ENCODE peak calls at places on chromosome 3, in six cellular contexts. One of them, this sample, is unnamed.

GRCh38 chr3:188727052-188727451 is 444.7 kb upstream of the TPRG1 start:
- DNase-seq in breast epithelium: no peak
- DNase-seq in AG04450: no peak
- DNase-seq in body of pancreas: no peak
- DNase-seq in CD4-positive, alpha-beta T cell: no peak
- DNase-seq in OCI-LY7: no peak
- DNase-seq in this sample: no peak

GRCh38 chr3:5001805-5002173 is 22.6 kb downstream of the BHLHE40 start:
- DNase-seq in CD4-positive, alpha-beta T cell: no peak
- DNase-seq in body of pancreas: no peak
- DNase-seq in breast epithelium: no peak
- DNase-seq in OCI-LY7: no peak
- DNase-seq in AG04450: no peak
- DNase-seq in this sample: no peak

GRCh38 chr3:27166888-27167287 is 202.3 kb downstream of the NEK10 start:
- DNase-seq in CD4-positive, alpha-beta T cell: no peak
- DNase-seq in breast epithelium: peak
- DNase-seq in OCI-LY7: no peak
- DNase-seq in AG04450: peak
- DNase-seq in body of pancreas: no peak
- DNase-seq in this sample: no peak

GRCh38 chr3:147383617-147384016 is 22.7 kb downstream of the ZIC4 start:
- DNase-seq in AG04450: no peak
- DNase-seq in breast epithelium: no peak
- DNase-seq in CD4-positive, alpha-beta T cell: no peak
- DNase-seq in body of pancreas: no peak
- DNase-seq in OCI-LY7: no peak
- DNase-seq in this sample: peak

GRCh38 chr3:53773330-53773583 is 73.0 kb downstream of the CHDH start:
- DNase-seq in AG04450: no peak
- DNase-seq in body of pancreas: no peak
- DNase-seq in OCI-LY7: no peak
- DNase-seq in CD4-positive, alpha-beta T cell: no peak
- DNase-seq in breast epithelium: no peak
- DNase-seq in this sample: peak

GRCh38 chr3:50567386-50568182 is at the start of gene C3orf18:
- DNase-seq in AG04450: peak
- DNase-seq in OCI-LY7: peak
- DNase-seq in body of pancreas: peak
- DNase-seq in CD4-positive, alpha-beta T cell: peak
- DNase-seq in breast epithelium: peak
- DNase-seq in this sample: peak

GRCh38 chr3:123027292-123028232 is at the start of gene SEMA5B:
- DNase-seq in OCI-LY7: no peak
- DNase-seq in body of pancreas: peak
- DNase-seq in CD4-positive, alpha-beta T cell: no peak
- DNase-seq in breast epithelium: no peak
- DNase-seq in AG04450: no peak
- DNase-seq in this sample: peak

GRCh38 chr3:177135841-177136492 is 61.3 kb downstream of the TBL1XR1 start:
- DNase-seq in breast epithelium: no peak
- DNase-seq in body of pancreas: no peak
- DNase-seq in AG04450: no peak
- DNase-seq in OCI-LY7: no peak
- DNase-seq in CD4-positive, alpha-beta T cell: no peak
- DNase-seq in this sample: no peak

GRCh38 chr3:98185180-98185579 is 18.7 kb downstream of the OR5H15 start:
- DNase-seq in breast epithelium: no peak
- DNase-seq in AG04450: no peak
- DNase-seq in body of pancreas: no peak
- DNase-seq in CD4-positive, alpha-beta T cell: no peak
- DNase-seq in OCI-LY7: no peak
- DNase-seq in this sample: peak

GRCh38 chr3:171965088-171965712 is 74.2 kb upstream of the FNDC3B start:
- DNase-seq in body of pancreas: no peak
- DNase-seq in AG04450: no peak
- DNase-seq in CD4-positive, alpha-beta T cell: no peak
- DNase-seq in OCI-LY7: no peak
- DNase-seq in breast epithelium: no peak
- DNase-seq in this sample: no peak

GRCh38 chr3:171967932-171968678 is 71.3 kb upstream of the FNDC3B start:
- DNase-seq in breast epithelium: no peak
- DNase-seq in body of pancreas: no peak
- DNase-seq in OCI-LY7: no peak
- DNase-seq in CD4-positive, alpha-beta T cell: no peak
- DNase-seq in AG04450: no peak
- DNase-seq in this sample: no peak

GRCh38 chr3:171963546-171963945 is 75.8 kb upstream of the FNDC3B start:
- DNase-seq in AG04450: no peak
- DNase-seq in body of pancreas: no peak
- DNase-seq in OCI-LY7: no peak
- DNase-seq in CD4-positive, alpha-beta T cell: no peak
- DNase-seq in breast epithelium: no peak
- DNase-seq in this sample: no peak

GRCh38 chr3:171967137-171967783 is 72.1 kb upstream of the FNDC3B start:
- DNase-seq in CD4-positive, alpha-beta T cell: no peak
- DNase-seq in body of pancreas: no peak
- DNase-seq in AG04450: peak
- DNase-seq in OCI-LY7: no peak
- DNase-seq in breast epithelium: no peak
- DNase-seq in this sample: no peak

GRCh38 chr3:171966533-171967136 is 72.7 kb upstream of the FNDC3B start:
- DNase-seq in breast epithelium: no peak
- DNase-seq in AG04450: no peak
- DNase-seq in CD4-positive, alpha-beta T cell: no peak
- DNase-seq in OCI-LY7: no peak
- DNase-seq in body of pancreas: no peak
- DNase-seq in this sample: no peak
- H3K27ac ChIP-seq in breast epithelium: peak
- H3K27ac ChIP-seq in AG04450: peak
- H3K27ac ChIP-seq in CD4-positive, alpha-beta T cell: no peak
- H3K27ac ChIP-seq in OCI-LY7: no peak
- H3K27ac ChIP-seq in body of pancreas: peak
- H3K27ac ChIP-seq in this sample: peak

DNA sequence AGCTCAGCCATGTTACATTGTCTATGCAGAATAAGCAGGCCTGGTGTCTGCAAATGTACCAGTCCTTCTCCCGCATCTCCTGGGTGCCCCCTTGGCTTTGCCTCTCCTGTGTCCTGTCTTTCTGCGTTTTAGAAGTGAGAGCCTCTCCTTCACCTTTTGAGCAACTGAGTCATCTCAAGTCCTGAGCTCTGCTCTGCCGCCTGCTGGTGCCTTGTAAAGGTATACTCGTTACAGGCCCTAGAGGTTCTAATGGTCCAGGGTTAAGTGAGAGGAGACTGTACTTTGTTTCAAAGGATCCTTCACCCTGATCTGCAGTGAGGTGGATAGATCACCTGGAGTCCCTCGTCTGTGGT is 12.6 kb downstream of the GHRL start:
- DNase-seq in CD4-positive, alpha-beta T cell: no peak
- DNase-seq in OCI-LY7: peak
- DNase-seq in body of pancreas: no peak
- DNase-seq in breast epithelium: no peak
- DNase-seq in AG04450: no peak
- DNase-seq in this sample: peak
- TF ChIP-seq CTCF in CD4-positive, alpha-beta T cell: no peak
- TF ChIP-seq CTCF in OCI-LY7: peak
- TF ChIP-seq CTCF in body of pancreas: no peak
- TF ChIP-seq CTCF in breast epithelium: no peak
- TF ChIP-seq CTCF in AG04450: no peak
- TF ChIP-seq CTCF in this sample: peak

DNA sequence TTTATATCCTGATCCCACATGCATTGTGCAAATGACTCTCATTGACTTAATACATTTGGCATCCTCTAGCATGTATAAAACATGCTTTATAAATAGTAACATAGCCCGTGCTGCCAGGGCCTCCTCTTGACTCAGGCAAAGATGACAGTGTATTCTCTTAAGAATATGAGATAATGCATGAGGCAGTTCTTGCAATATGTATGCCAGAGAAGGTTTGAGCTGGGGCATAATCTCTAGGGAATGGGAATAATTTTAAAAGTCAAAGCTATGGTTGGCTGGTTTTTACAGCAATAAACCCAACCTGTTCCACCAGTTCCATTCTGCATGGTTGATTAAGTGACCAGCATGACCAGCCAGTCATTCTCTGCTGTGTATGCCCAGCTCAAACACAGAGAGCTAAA is 179.0 kb upstream of the PFN2 start:
- DNase-seq in breast epithelium: no peak
- DNase-seq in AG04450: peak
- DNase-seq in CD4-positive, alpha-beta T cell: no peak
- DNase-seq in OCI-LY7: no peak
- DNase-seq in body of pancreas: no peak
- DNase-seq in this sample: no peak
- H3K27ac ChIP-seq in breast epithelium: no peak
- H3K27ac ChIP-seq in AG04450: no peak
- H3K27ac ChIP-seq in CD4-positive, alpha-beta T cell: no peak
- H3K27ac ChIP-seq in OCI-LY7: no peak
- H3K27ac ChIP-seq in body of pancreas: no peak
- H3K27ac ChIP-seq in this sample: no peak

GRCh38 chr3:157354722-157355121 is 81.9 kb upstream of the PTX3 start:
- DNase-seq in body of pancreas: no peak
- DNase-seq in AG04450: no peak
- DNase-seq in CD4-positive, alpha-beta T cell: no peak
- DNase-seq in OCI-LY7: no peak
- DNase-seq in breast epithelium: no peak
- DNase-seq in this sample: peak
- TF ChIP-seq CTCF in body of pancreas: peak
- TF ChIP-seq CTCF in AG04450: peak
- TF ChIP-seq CTCF in CD4-positive, alpha-beta T cell: no peak
- TF ChIP-seq CTCF in OCI-LY7: peak
- TF ChIP-seq CTCF in breast epithelium: no peak
- TF ChIP-seq CTCF in this sample: peak

DNA sequence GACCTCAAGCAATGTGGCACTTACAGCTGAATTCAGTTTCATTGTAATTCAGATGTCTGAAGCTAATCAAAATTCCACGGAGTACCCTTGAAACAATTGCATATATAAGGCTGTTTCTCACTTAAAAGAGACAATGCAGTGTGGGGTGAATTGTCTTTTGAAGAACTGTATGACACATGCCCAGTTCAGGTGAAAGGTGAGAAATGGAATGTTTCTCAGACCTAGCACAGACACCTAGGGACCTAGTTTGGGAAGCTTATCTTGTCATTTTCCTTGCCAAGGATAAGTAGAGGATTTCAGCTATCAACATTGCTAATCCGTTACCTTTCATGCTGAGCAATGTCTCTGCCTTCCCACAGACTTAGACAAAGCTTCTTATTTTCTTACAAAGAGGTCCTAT is 36.3 kb downstream of the MBNL1 start:
- DNase-seq in CD4-positive, alpha-beta T cell: no peak
- DNase-seq in AG04450: no peak
- DNase-seq in OCI-LY7: no peak
- DNase-seq in breast epithelium: no peak
- DNase-seq in body of pancreas: no peak
- DNase-seq in this sample: peak
- H3K27ac ChIP-seq in CD4-positive, alpha-beta T cell: no peak
- H3K27ac ChIP-seq in AG04450: no peak
- H3K27ac ChIP-seq in OCI-LY7: no peak
- H3K27ac ChIP-seq in breast epithelium: peak
- H3K27ac ChIP-seq in body of pancreas: peak
- H3K27ac ChIP-seq in this sample: no peak

GRCh38 chr3:159158213-159158612 is 356.4 kb downstream of the MFSD1 start:
- DNase-seq in body of pancreas: no peak
- DNase-seq in AG04450: no peak
- DNase-seq in OCI-LY7: no peak
- DNase-seq in CD4-positive, alpha-beta T cell: no peak
- DNase-seq in breast epithelium: no peak
- DNase-seq in this sample: no peak

GRCh38 chr3:159157275-159157674 is 355.4 kb downstream of the MFSD1 start:
- DNase-seq in body of pancreas: no peak
- DNase-seq in AG04450: no peak
- DNase-seq in breast epithelium: no peak
- DNase-seq in CD4-positive, alpha-beta T cell: no peak
- DNase-seq in OCI-LY7: no peak
- DNase-seq in this sample: no peak

GRCh38 chr3:159163656-159164055 is 361.8 kb downstream of the MFSD1 start:
- DNase-seq in body of pancreas: no peak
- DNase-seq in OCI-LY7: no peak
- DNase-seq in CD4-positive, alpha-beta T cell: no peak
- DNase-seq in breast epithelium: no peak
- DNase-seq in AG04450: no peak
- DNase-seq in this sample: no peak

GRCh38 chr3:159159546-159159945 is 357.7 kb downstream of the MFSD1 start:
- DNase-seq in breast epithelium: no peak
- DNase-seq in CD4-positive, alpha-beta T cell: no peak
- DNase-seq in AG04450: no peak
- DNase-seq in body of pancreas: no peak
- DNase-seq in OCI-LY7: no peak
- DNase-seq in this sample: no peak

GRCh38 chr3:159158801-159159200 is 356.9 kb downstream of the MFSD1 start:
- DNase-seq in CD4-positive, alpha-beta T cell: no peak
- DNase-seq in body of pancreas: no peak
- DNase-seq in AG04450: no peak
- DNase-seq in breast epithelium: no peak
- DNase-seq in OCI-LY7: no peak
- DNase-seq in this sample: no peak
- TF ChIP-seq CTCF in CD4-positive, alpha-beta T cell: no peak
- TF ChIP-seq CTCF in body of pancreas: no peak
- TF ChIP-seq CTCF in AG04450: no peak
- TF ChIP-seq CTCF in breast epithelium: no peak
- TF ChIP-seq CTCF in OCI-LY7: no peak
- TF ChIP-seq CTCF in this sample: no peak

GRCh38 chr3:30933478-30934207 is 39.2 kb upstream of the GADL1 start:
- DNase-seq in CD4-positive, alpha-beta T cell: no peak
- DNase-seq in AG04450: no peak
- DNase-seq in OCI-LY7: no peak
- DNase-seq in breast epithelium: no peak
- DNase-seq in body of pancreas: no peak
- DNase-seq in this sample: no peak

GRCh38 chr3:30934208-30934550 is 39.7 kb upstream of the GADL1 start:
- DNase-seq in CD4-positive, alpha-beta T cell: no peak
- DNase-seq in body of pancreas: no peak
- DNase-seq in AG04450: peak
- DNase-seq in breast epithelium: no peak
- DNase-seq in OCI-LY7: peak
- DNase-seq in this sample: no peak
- H3K27ac ChIP-seq in CD4-positive, alpha-beta T cell: no peak
- H3K27ac ChIP-seq in body of pancreas: no peak
- H3K27ac ChIP-seq in AG04450: no peak
- H3K27ac ChIP-seq in breast epithelium: no peak
- H3K27ac ChIP-seq in OCI-LY7: no peak
- H3K27ac ChIP-seq in this sample: no peak